ENCODE peak calls at places on chromosomes 5 and 9, in five cellular contexts. One of them, this sample, is unnamed.

GRCh38 chr5:73625905-73626811 is at the start of gene ARHGEF28:
- DNase-seq in epithelial cell of esophagus: peak
- DNase-seq in ovary: peak
- DNase-seq in cardiac fibroblast: peak
- DNase-seq in fibroblast of pulmonary artery: peak
- DNase-seq in this sample: peak

GRCh38 chr9:81737871-81738507 is 48.6 kb upstream of the TLE1 start:
- DNase-seq in fibroblast of pulmonary artery: peak
- DNase-seq in ovary: no peak
- DNase-seq in cardiac fibroblast: peak
- DNase-seq in epithelial cell of esophagus: peak
- DNase-seq in this sample: peak

GRCh38 chr5:72296251-72296650 is 23.8 kb downstream of the MRPS27 start:
- DNase-seq in fibroblast of pulmonary artery: no peak
- DNase-seq in cardiac fibroblast: no peak
- DNase-seq in epithelial cell of esophagus: no peak
- DNase-seq in ovary: no peak
- DNase-seq in this sample: no peak

GRCh38 chr5:15013654-15014463 is 142.3 kb upstream of the ANKH start:
- DNase-seq in ovary: no peak
- DNase-seq in epithelial cell of esophagus: peak
- DNase-seq in fibroblast of pulmonary artery: peak
- DNase-seq in cardiac fibroblast: peak
- DNase-seq in this sample: peak

GRCh38 chr5:153704110-153704509 is 213.6 kb downstream of the GRIA1 start:
- DNase-seq in ovary: no peak
- DNase-seq in cardiac fibroblast: no peak
- DNase-seq in fibroblast of pulmonary artery: no peak
- DNase-seq in epithelial cell of esophagus: peak
- DNase-seq in this sample: no peak

GRCh38 chr5:179749857-179750508 is 17.4 kb downstream of the MAML1 start:
- DNase-seq in ovary: no peak
- DNase-seq in epithelial cell of esophagus: no peak
- DNase-seq in fibroblast of pulmonary artery: no peak
- DNase-seq in cardiac fibroblast: no peak
- DNase-seq in this sample: no peak

GRCh38 chr9:5479994-5480694 is 29.8 kb downstream of the CD274 start:
- DNase-seq in ovary: no peak
- DNase-seq in fibroblast of pulmonary artery: no peak
- DNase-seq in epithelial cell of esophagus: no peak
- DNase-seq in cardiac fibroblast: peak
- DNase-seq in this sample: no peak

GRCh38 chr9:79116064-79116463 is 455.7 kb upstream of the TLE4 start:
- DNase-seq in fibroblast of pulmonary artery: no peak
- DNase-seq in ovary: no peak
- DNase-seq in epithelial cell of esophagus: no peak
- DNase-seq in cardiac fibroblast: no peak
- DNase-seq in this sample: no peak

GRCh38 chr9:117091529-117091928 is 323.3 kb downstream of the ASTN2 start:
- DNase-seq in ovary: no peak
- DNase-seq in cardiac fibroblast: no peak
- DNase-seq in fibroblast of pulmonary artery: no peak
- DNase-seq in epithelial cell of esophagus: no peak
- DNase-seq in this sample: no peak

GRCh38 chr9:126696764-126697145 is 83.0 kb downstream of the LMX1B start:
- DNase-seq in fibroblast of pulmonary artery: no peak
- DNase-seq in ovary: peak
- DNase-seq in epithelial cell of esophagus: no peak
- DNase-seq in cardiac fibroblast: no peak
- DNase-seq in this sample: no peak

GRCh38 chr9:33051149-33051548 is 25.3 kb downstream of the SMU1 start:
- DNase-seq in epithelial cell of esophagus: no peak
- DNase-seq in ovary: no peak
- DNase-seq in cardiac fibroblast: no peak
- DNase-seq in fibroblast of pulmonary artery: no peak
- DNase-seq in this sample: no peak

GRCh38 chr5:98050583-98050982 is 722.9 kb upstream of the RGMB start:
- DNase-seq in epithelial cell of esophagus: peak
- DNase-seq in fibroblast of pulmonary artery: peak
- DNase-seq in cardiac fibroblast: peak
- DNase-seq in ovary: no peak
- DNase-seq in this sample: peak

GRCh38 chr5:146446861-146447733 is at the start of gene TCERG1:
- DNase-seq in cardiac fibroblast: peak
- DNase-seq in ovary: peak
- DNase-seq in fibroblast of pulmonary artery: peak
- DNase-seq in epithelial cell of esophagus: peak
- DNase-seq in this sample: peak
- H3K4me3 ChIP-seq in cardiac fibroblast: peak
- H3K4me3 ChIP-seq in ovary: peak
- H3K4me3 ChIP-seq in fibroblast of pulmonary artery: peak
- H3K4me3 ChIP-seq in epithelial cell of esophagus: peak
- H3K4me3 ChIP-seq in this sample: peak

DNA sequence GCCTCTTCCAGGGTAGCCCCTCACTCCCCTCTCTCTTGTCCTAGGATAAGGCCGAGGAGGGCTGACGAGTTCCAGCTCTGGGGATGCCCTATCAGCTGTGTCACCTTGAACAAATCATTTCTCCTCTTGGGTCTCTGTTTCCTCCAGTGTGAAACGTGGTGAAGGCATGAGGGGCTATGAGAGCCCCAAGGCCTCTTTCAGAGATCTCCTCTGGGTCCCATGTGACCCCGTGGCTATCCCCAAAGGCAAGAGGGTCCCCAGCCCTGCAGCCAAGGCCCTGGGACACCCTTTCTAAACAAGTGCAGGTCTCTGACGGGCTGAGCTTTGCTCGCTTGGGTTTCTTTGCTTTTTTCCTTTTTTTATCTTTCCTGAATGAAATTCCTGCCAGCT is 25.5 kb upstream of the SPTLC1 start:
- DNase-seq in cardiac fibroblast: no peak
- DNase-seq in fibroblast of pulmonary artery: no peak
- DNase-seq in ovary: no peak
- DNase-seq in epithelial cell of esophagus: no peak
- DNase-seq in this sample: no peak
- H3K4me3 ChIP-seq in cardiac fibroblast: peak
- H3K4me3 ChIP-seq in fibroblast of pulmonary artery: peak
- H3K4me3 ChIP-seq in ovary: peak
- H3K4me3 ChIP-seq in epithelial cell of esophagus: peak
- H3K4me3 ChIP-seq in this sample: peak

DNA sequence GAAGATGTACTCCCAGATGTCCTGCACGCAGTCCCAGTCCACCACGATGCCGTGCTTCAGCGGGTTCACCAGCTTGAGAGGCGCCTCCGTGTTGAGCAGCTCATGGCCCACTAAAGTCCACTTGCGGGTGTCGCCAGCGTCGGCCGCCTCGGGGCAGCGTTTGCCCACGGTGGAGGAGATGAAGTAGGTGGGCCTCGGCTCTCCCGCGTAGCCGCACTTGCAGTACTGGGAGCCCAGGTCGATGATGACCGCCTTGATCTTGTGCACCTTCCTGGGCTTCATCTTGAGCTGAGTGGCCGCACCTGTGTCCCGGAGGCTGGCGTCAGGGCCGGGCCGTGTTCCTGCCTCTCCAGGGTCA is 278 bp downstream of the ACTL7B start:
- DNase-seq in cardiac fibroblast: no peak
- DNase-seq in fibroblast of pulmonary artery: no peak
- DNase-seq in ovary: no peak
- DNase-seq in epithelial cell of esophagus: no peak
- DNase-seq in this sample: no peak
- H3K4me3 ChIP-seq in cardiac fibroblast: no peak
- H3K4me3 ChIP-seq in fibroblast of pulmonary artery: no peak
- H3K4me3 ChIP-seq in ovary: no peak
- H3K4me3 ChIP-seq in epithelial cell of esophagus: no peak
- H3K4me3 ChIP-seq in this sample: no peak

DNA sequence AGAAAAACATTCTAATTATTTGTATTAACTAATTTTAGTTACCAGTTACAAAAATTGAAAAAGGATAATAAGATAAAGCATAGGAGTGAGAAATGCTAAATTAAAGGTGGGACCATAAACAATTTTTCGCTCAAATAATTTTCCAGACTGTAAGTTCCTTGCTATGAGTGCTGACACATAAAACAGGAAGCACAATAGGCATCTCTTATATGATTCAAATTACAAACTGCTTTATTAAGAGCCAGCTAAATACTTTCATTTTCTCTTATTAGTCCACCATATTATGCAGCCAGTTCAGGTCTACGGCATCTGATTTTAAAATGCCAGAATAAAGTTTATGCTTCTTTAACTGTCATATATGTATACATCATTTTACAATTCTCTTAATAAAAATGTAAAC is 4.4 kb downstream of the RC3H2 start:
- DNase-seq in fibroblast of pulmonary artery: peak
- DNase-seq in epithelial cell of esophagus: peak
- DNase-seq in cardiac fibroblast: peak
- DNase-seq in ovary: no peak
- DNase-seq in this sample: peak
- H3K4me3 ChIP-seq in fibroblast of pulmonary artery: peak
- H3K4me3 ChIP-seq in epithelial cell of esophagus: peak
- H3K4me3 ChIP-seq in cardiac fibroblast: no peak
- H3K4me3 ChIP-seq in ovary: no peak
- H3K4me3 ChIP-seq in this sample: peak

GRCh38 chr5:94645053-94645452 is 26.6 kb downstream of the SLF1 start:
- DNase-seq in cardiac fibroblast: no peak
- DNase-seq in fibroblast of pulmonary artery: no peak
- DNase-seq in ovary: no peak
- DNase-seq in epithelial cell of esophagus: no peak
- DNase-seq in this sample: no peak

GRCh38 chr5:94649874-94650273 is 31.4 kb downstream of the SLF1 start:
- DNase-seq in ovary: no peak
- DNase-seq in cardiac fibroblast: no peak
- DNase-seq in fibroblast of pulmonary artery: no peak
- DNase-seq in epithelial cell of esophagus: no peak
- DNase-seq in this sample: no peak

GRCh38 chr5:94646758-94647157 is 28.3 kb downstream of the SLF1 start:
- DNase-seq in epithelial cell of esophagus: no peak
- DNase-seq in cardiac fibroblast: no peak
- DNase-seq in fibroblast of pulmonary artery: no peak
- DNase-seq in ovary: no peak
- DNase-seq in this sample: no peak
- H3K4me3 ChIP-seq in epithelial cell of esophagus: no peak
- H3K4me3 ChIP-seq in cardiac fibroblast: no peak
- H3K4me3 ChIP-seq in fibroblast of pulmonary artery: no peak
- H3K4me3 ChIP-seq in ovary: no peak
- H3K4me3 ChIP-seq in this sample: no peak